ENCODE peak calls at places on chromosomes 4 and X, in five cellular contexts. H, Q, K, Z and M are unnamed samples.
A peak's percentile ranks its signal among the peaks of the same experiment; 100 is the strongest.

GRCh38 chr4:110671679-110672078 is 48.8 kb upstream of the PITX2 start:
- DNase-seq in H (no peak), Q (no peak), K (no peak), Z (no peak), M (no peak)

GRCh38 chr4:183097251-183098079 is 1.6 kb upstream of the WWC2 start:
- DNase-seq in H (peak; percentile 65), Q (no peak), K (peak; percentile 26), Z (peak; percentile 19), M (no peak)

GRCh38 chr4:82706349-82707000 is 92.1 kb downstream of the SCD5 start:
- DNase-seq in H (no peak), Q (no peak), K (no peak), Z (no peak), M (no peak)

GRCh38 chrX:30971761-30972603 is 82.9 kb upstream of the TAB3 start:
- DNase-seq in H (no peak), Q (peak; percentile 44), K (no peak), Z (peak; percentile 6), M (no peak)

GRCh38 chrX:133580630-133581029 is 165.3 kb upstream of the GPC4 start:
- DNase-seq in H (no peak), Q (no peak), K (no peak), Z (no peak), M (no peak)

GRCh38 chr4:61628282-61628681 is 428.2 kb downstream of the ADGRL3 start:
- DNase-seq in H (no peak), Q (no peak), K (no peak), Z (no peak), M (no peak)

GRCh38 chr4:155578726-155579385 is 87.8 kb upstream of the GUCY1A1 start:
- DNase-seq in H (no peak), Q (no peak), K (no peak), Z (no peak), M (no peak)

GRCh38 chr4:173503330-173504180 is 26.5 kb downstream of the HAND2 start:
- DNase-seq in H (no peak), Q (no peak), K (no peak), Z (no peak), M (no peak)

GRCh38 chrX:1440506-1440905 is 12.2 kb downstream of the ASMTL start:
- DNase-seq in H (peak; percentile 19), Q (no peak), K (no peak), Z (no peak), M (no peak)

GRCh38 chrX:66045894-66046293 is 6.0 kb upstream of the VSIG4 start:
- DNase-seq in H (no peak), Q (no peak), K (no peak), Z (no peak), M (no peak)

GRCh38 chrX:85107407-85107806 is 103.7 kb downstream of the APOOL start:
- DNase-seq in H (no peak), Q (peak; percentile 14), K (no peak), Z (no peak), M (no peak)

GRCh38 chrX:95823796-95824195 is 860.8 kb upstream of the DIAPH2 start:
- DNase-seq in H (no peak), Q (no peak), K (no peak), Z (no peak), M (no peak)

GRCh38 chrX:56503941-56504673 is 59.3 kb upstream of the UBQLN2 start:
- DNase-seq in H (no peak), Q (peak; percentile 1), K (no peak), Z (no peak), M (peak; percentile 46)

GRCh38 chrX:152641996-152642395 is 4.3 kb downstream of the GABRQ start:
- DNase-seq in H (no peak), Q (peak; percentile 21), K (no peak), Z (no peak), M (no peak)

GRCh38 chr4:99863804-99864203 is 30.4 kb downstream of the LAMTOR3 start:
- DNase-seq in H (no peak), Q (no peak), K (no peak), Z (no peak), M (no peak)

GRCh38 chrX:49071877-49072711 is 1.7 kb downstream of the PRAF2 start:
- DNase-seq in H (peak; percentile 89), Q (no peak), K (no peak), Z (peak; percentile 74), M (no peak)
- H3K4me3 ChIP-seq in H (peak overlapping the region; percentile 55), Q (no peak overlapping the region), K (no peak overlapping the region), Z (no peak overlapping the region), M (peak overlapping the region; percentile 48)

GRCh38 chr4:95830647-95831046 is 9.2 kb upstream of the PDHA2 start:
- DNase-seq in H (no peak), Q (no peak), K (no peak), Z (no peak), M (no peak)

GRCh38 chr4:95839891-95840290 is at the start of gene PDHA2:
- DNase-seq in H (no peak), Q (no peak), K (no peak), Z (no peak), M (no peak)

GRCh38 chr4:95833652-95834276 is 6.1 kb upstream of the PDHA2 start:
- DNase-seq in H (no peak), Q (no peak), K (no peak), Z (no peak), M (no peak)

GRCh38 chr4:95838192-95838591 is 1.7 kb upstream of the PDHA2 start:
- DNase-seq in H (no peak), Q (no peak), K (no peak), Z (no peak), M (no peak)

DNA sequence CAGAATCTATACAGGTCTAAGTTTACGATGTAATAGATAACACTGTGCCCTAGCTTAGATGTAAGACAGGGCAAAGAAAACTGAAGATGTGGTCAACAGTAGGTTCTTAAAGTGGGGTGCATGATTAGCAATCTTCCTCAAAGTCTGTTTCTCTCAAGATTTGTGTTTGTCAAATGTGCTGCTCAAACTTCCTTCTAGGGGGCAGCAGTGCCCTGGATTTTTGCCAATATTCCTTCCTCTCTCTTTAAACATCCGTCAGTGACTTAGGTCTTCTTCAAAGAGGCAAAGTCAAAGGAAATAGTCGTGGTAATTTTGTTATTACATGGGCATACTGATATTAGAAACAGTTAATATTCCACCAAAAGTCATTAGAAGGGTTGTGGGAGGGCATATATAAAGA is 4.2 kb upstream of the PDHA2 start:
- DNase-seq in H (no peak), Q (peak; percentile 15), K (no peak), Z (no peak), M (no peak)
- TF ChIP-seq CTCF in H (no peak), Q (no peak), K (no peak), Z (no peak), M (peak; percentile 48)

GRCh38 chr4:163331629-163332360 is 601 bp downstream of the NPY1R start:
- DNase-seq in H (peak; percentile 71), Q (no peak), K (no peak), Z (no peak), M (no peak)
- H3K4me3 ChIP-seq in H (peak overlapping the region; percentile 90), Q (peak overlapping the region; percentile 56), K (no peak overlapping the region), Z (peak overlapping the region; percentile 27), M (peak overlapping the region; percentile 38)

DNA sequence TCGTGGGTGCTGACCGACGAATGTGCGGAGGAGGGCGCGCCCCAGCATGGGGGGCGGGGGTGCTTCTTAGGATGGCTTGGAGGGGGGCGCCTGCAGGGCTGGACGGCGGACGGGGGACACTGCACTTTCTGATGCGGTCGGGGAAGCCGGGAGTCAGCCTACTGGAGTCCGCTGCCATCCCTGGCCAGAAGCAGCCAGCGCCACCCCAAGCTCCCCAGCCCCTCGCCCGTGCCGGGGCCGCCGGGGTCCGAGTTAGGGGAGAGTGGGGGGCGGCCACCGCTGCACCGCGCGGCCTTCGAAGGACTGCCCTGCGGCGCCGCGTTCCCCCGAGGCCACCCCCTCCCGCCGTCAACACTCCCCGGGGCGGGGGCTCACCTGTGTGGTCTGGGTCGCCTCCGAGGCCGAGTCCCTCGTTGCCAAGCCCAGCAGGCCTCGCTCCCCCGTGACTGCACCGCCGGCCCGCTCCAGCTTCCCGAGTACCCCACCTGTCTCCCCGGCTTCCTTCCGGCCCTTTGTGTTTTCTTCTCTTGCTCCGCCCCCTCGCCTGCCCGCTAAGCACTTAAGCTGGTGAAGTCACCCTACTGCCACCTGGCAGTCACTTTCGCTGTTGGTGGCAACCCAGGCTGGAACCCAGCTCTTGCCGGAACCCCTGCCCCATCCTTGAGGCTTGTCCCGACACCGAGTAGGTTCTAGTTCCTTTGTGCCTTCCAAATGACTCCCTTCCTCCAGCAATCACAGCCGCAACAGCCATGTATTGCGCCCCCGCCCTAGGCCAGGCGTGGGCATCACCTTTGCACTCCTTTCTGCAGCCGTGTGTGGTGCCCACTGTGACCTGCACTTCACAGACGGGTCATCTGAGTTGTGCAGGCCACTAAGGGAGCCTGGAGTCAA is at the start of gene OCIAD2:
- DNase-seq in H (peak; percentile 76), Q (peak; percentile 72), K (peak; percentile 92), Z (peak; percentile 72), M (peak; percentile 70)
- TF ChIP-seq CTCF in H (no peak), Q (no peak), K (peak; percentile 36), Z (no peak), M (no peak)

GRCh38 chr4:87053064-87053693 is 118.4 kb downstream of the AFF1 start:
- DNase-seq in H (no peak), Q (no peak), K (no peak), Z (no peak), M (no peak)
- H3K4me3 ChIP-seq in H (no peak overlapping the region), Q (no peak overlapping the region), K (no peak overlapping the region), Z (no peak overlapping the region), M (no peak overlapping the region)

DNA sequence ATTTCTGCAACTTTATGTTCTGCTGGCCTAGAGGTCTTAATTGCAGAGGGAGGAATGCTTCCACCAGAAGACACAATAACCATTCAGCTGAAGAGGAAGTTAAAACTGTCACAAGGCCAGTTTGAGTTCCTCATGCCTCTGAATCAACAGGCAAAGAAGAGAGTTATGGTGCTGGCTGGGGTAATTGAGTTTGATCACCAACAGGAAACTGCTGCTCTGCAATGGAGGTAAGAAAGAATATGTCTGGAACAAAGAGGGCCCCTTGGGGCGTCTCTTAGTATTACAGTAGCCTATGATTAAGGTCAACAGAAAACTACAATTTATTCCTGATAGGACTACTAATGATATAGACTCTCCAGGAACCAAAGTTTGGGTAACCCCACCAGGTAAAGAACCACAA is 744.0 kb downstream of the FSTL5 start:
- DNase-seq in H (no peak), Q (peak; percentile 13), K (no peak), Z (no peak), M (no peak)
- TF ChIP-seq CTCF in H (no peak), Q (no peak), K (no peak), Z (no peak), M (peak; percentile 33)

GRCh38 chr4:185880571-185880970 is 68.6 kb upstream of the SORBS2 start:
- DNase-seq in H (no peak), Q (peak; percentile 2), K (no peak), Z (no peak), M (no peak)
- H3K4me3 ChIP-seq in H (no peak overlapping the region), Q (no peak overlapping the region), K (no peak overlapping the region), Z (no peak overlapping the region), M (no peak overlapping the region)